ENCODE peak calls at places on chromosomes 2 and 18, in five cellular contexts. P is ovary, E is NT2/D1, Z is neural progenitor cell, H is AG10803. S is an unnamed sample.

GRCh38 chr2:54500404-54501147 is 44.4 kb downstream of the SPTBN1 start:
- DNase-seq in E (no peak), P (no peak), Z (no peak), H (peak), S (no peak)

GRCh38 chr2:72140621-72140960 is 7.1 kb downstream of the CYP26B1 start:
- DNase-seq in P (peak), H (no peak), E (no peak), Z (no peak), S (no peak)

GRCh38 chr2:121429119-121429903 is 101.4 kb upstream of the RNU4ATAC start:
- DNase-seq in H (peak), E (no peak), P (no peak), Z (no peak), S (no peak)

GRCh38 chr2:107712857-107713256 is 113.8 kb upstream of the RGPD4 start:
- DNase-seq in H (no peak), E (no peak), P (no peak), Z (no peak), S (no peak)

GRCh38 chr2:126761981-126762878 is 106.3 kb downstream of the GYPC start:
- DNase-seq in Z (no peak), P (no peak), H (no peak), E (no peak), S (peak)

GRCh38 chr18:80163183-80163582 is 54.1 kb downstream of the ADNP2 start:
- DNase-seq in E (no peak), P (no peak), Z (no peak), H (no peak), S (no peak)

GRCh38 chr2:167758292-167758691 is 489.1 kb downstream of the STK39 start:
- DNase-seq in H (no peak), Z (no peak), E (peak), P (no peak), S (no peak)

GRCh38 chr2:217711236-217711635 is 291.6 kb downstream of the TNS1 start:
- DNase-seq in H (peak), E (no peak), P (no peak), Z (no peak), S (no peak)

GRCh38 chr2:69102234-69102633 is 89.3 kb downstream of the ANTXR1 start:
- DNase-seq in E (peak), Z (peak), H (no peak), P (no peak), S (no peak)

GRCh38 chr2:100646039-100646438 is 83.2 kb downstream of the PDCL3 start:
- DNase-seq in P (no peak), Z (no peak), H (no peak), E (no peak), S (peak)

GRCh38 chr18:38933910-38934510 is 1368.4 kb upstream of the CELF4 start:
- DNase-seq in E (no peak), H (no peak), Z (no peak), P (no peak), S (no peak)

GRCh38 chr2:205758051-205758450 is 75.8 kb downstream of the NRP2 start:
- DNase-seq in Z (no peak), P (peak), E (no peak), H (peak), S (no peak)

GRCh38 chr2:127632592-127633489 is 13.1 kb upstream of the GPR17 start:
- DNase-seq in H (no peak), P (no peak), E (no peak), Z (no peak), S (no peak)